ENCODE peak calls at places on chromosomes 6 and 20, in ten cellular contexts. One of them, this sample, is unnamed.

GRCh38 chr20:51928931-51929330 is 126.6 kb upstream of the SALL4 start:
- DNase-seq in activated CD8-positive, alpha-beta T cell treated with anti-CD3 and anti-CD28 coated beads for 36 hours: no peak
- DNase-seq in CD4-positive, alpha-beta T cell: no peak
- DNase-seq in GM06990: no peak
- DNase-seq in progenitor cell of endocrine pancreas: no peak
- DNase-seq in neural progenitor cell: no peak
- DNase-seq in Calu3: no peak
- DNase-seq in left ventricle myocardium inferior: no peak
- DNase-seq in mucosa of descending colon: no peak
- DNase-seq in osteocyte: no peak
- DNase-seq in this sample: no peak

GRCh38 chr20:1434571-1435336 is 31.9 kb downstream of the NSFL1C start:
- DNase-seq in CD4-positive, alpha-beta T cell: peak
- DNase-seq in osteocyte: no peak
- DNase-seq in mucosa of descending colon: no peak
- DNase-seq in left ventricle myocardium inferior: no peak
- DNase-seq in progenitor cell of endocrine pancreas: no peak
- DNase-seq in activated CD8-positive, alpha-beta T cell treated with anti-CD3 and anti-CD28 coated beads for 36 hours: peak
- DNase-seq in Calu3: no peak
- DNase-seq in GM06990: peak
- DNase-seq in neural progenitor cell: no peak
- DNase-seq in this sample: peak

GRCh38 chr6:158799051-158799792 is 19.9 kb downstream of the EZR start:
- DNase-seq in neural progenitor cell: no peak
- DNase-seq in progenitor cell of endocrine pancreas: no peak
- DNase-seq in left ventricle myocardium inferior: no peak
- DNase-seq in mucosa of descending colon: no peak
- DNase-seq in Calu3: peak
- DNase-seq in GM06990: no peak
- DNase-seq in osteocyte: no peak
- DNase-seq in CD4-positive, alpha-beta T cell: no peak
- DNase-seq in activated CD8-positive, alpha-beta T cell treated with anti-CD3 and anti-CD28 coated beads for 36 hours: no peak
- DNase-seq in this sample: peak

GRCh38 chr6:13953061-13953705 is 28.4 kb downstream of the RNF182 start:
- DNase-seq in activated CD8-positive, alpha-beta T cell treated with anti-CD3 and anti-CD28 coated beads for 36 hours: no peak
- DNase-seq in mucosa of descending colon: no peak
- DNase-seq in GM06990: no peak
- DNase-seq in progenitor cell of endocrine pancreas: no peak
- DNase-seq in neural progenitor cell: no peak
- DNase-seq in Calu3: peak
- DNase-seq in CD4-positive, alpha-beta T cell: no peak
- DNase-seq in left ventricle myocardium inferior: no peak
- DNase-seq in osteocyte: no peak
- DNase-seq in this sample: no peak

GRCh38 chr20:21839982-21840381 is 134.5 kb downstream of the PAX1 start:
- DNase-seq in activated CD8-positive, alpha-beta T cell treated with anti-CD3 and anti-CD28 coated beads for 36 hours: no peak
- DNase-seq in mucosa of descending colon: no peak
- DNase-seq in Calu3: no peak
- DNase-seq in left ventricle myocardium inferior: no peak
- DNase-seq in osteocyte: no peak
- DNase-seq in progenitor cell of endocrine pancreas: no peak
- DNase-seq in neural progenitor cell: no peak
- DNase-seq in GM06990: no peak
- DNase-seq in CD4-positive, alpha-beta T cell: no peak
- DNase-seq in this sample: no peak

GRCh38 chr6:89260832-89261231 is 43.7 kb upstream of the GABRR1 start:
- DNase-seq in CD4-positive, alpha-beta T cell: no peak
- DNase-seq in activated CD8-positive, alpha-beta T cell treated with anti-CD3 and anti-CD28 coated beads for 36 hours: no peak
- DNase-seq in progenitor cell of endocrine pancreas: no peak
- DNase-seq in Calu3: no peak
- DNase-seq in GM06990: no peak
- DNase-seq in neural progenitor cell: no peak
- DNase-seq in left ventricle myocardium inferior: no peak
- DNase-seq in osteocyte: peak
- DNase-seq in mucosa of descending colon: no peak
- DNase-seq in this sample: peak

GRCh38 chr20:23363257-23363649 is 1.3 kb downstream of the GZF1 start:
- DNase-seq in osteocyte: no peak
- DNase-seq in Calu3: no peak
- DNase-seq in GM06990: no peak
- DNase-seq in activated CD8-positive, alpha-beta T cell treated with anti-CD3 and anti-CD28 coated beads for 36 hours: no peak
- DNase-seq in left ventricle myocardium inferior: peak
- DNase-seq in CD4-positive, alpha-beta T cell: no peak
- DNase-seq in mucosa of descending colon: no peak
- DNase-seq in progenitor cell of endocrine pancreas: no peak
- DNase-seq in neural progenitor cell: no peak
- DNase-seq in this sample: peak

GRCh38 chr6:160782228-160782627 is 80.2 kb downstream of the PLG start:
- DNase-seq in GM06990: no peak
- DNase-seq in neural progenitor cell: no peak
- DNase-seq in Calu3: no peak
- DNase-seq in CD4-positive, alpha-beta T cell: no peak
- DNase-seq in mucosa of descending colon: no peak
- DNase-seq in osteocyte: no peak
- DNase-seq in activated CD8-positive, alpha-beta T cell treated with anti-CD3 and anti-CD28 coated beads for 36 hours: no peak
- DNase-seq in progenitor cell of endocrine pancreas: no peak
- DNase-seq in left ventricle myocardium inferior: no peak
- DNase-seq in this sample: no peak

GRCh38 chr6:154526997-154527396 is 16.5 kb upstream of the CNKSR3 start:
- DNase-seq in osteocyte: no peak
- DNase-seq in left ventricle myocardium inferior: no peak
- DNase-seq in mucosa of descending colon: no peak
- DNase-seq in GM06990: no peak
- DNase-seq in progenitor cell of endocrine pancreas: no peak
- DNase-seq in neural progenitor cell: no peak
- DNase-seq in Calu3: no peak
- DNase-seq in activated CD8-positive, alpha-beta T cell treated with anti-CD3 and anti-CD28 coated beads for 36 hours: no peak
- DNase-seq in CD4-positive, alpha-beta T cell: no peak
- DNase-seq in this sample: no peak

GRCh38 chr6:8679823-8680222 is 244.5 kb upstream of the SLC35B3 start:
- DNase-seq in CD4-positive, alpha-beta T cell: no peak
- DNase-seq in neural progenitor cell: no peak
- DNase-seq in progenitor cell of endocrine pancreas: no peak
- DNase-seq in osteocyte: no peak
- DNase-seq in activated CD8-positive, alpha-beta T cell treated with anti-CD3 and anti-CD28 coated beads for 36 hours: no peak
- DNase-seq in left ventricle myocardium inferior: no peak
- DNase-seq in Calu3: no peak
- DNase-seq in mucosa of descending colon: no peak
- DNase-seq in GM06990: no peak
- DNase-seq in this sample: no peak

GRCh38 chr6:52328303-52328662 is 33.7 kb upstream of the PAQR8 start:
- DNase-seq in neural progenitor cell: no peak
- DNase-seq in GM06990: no peak
- DNase-seq in Calu3: peak
- DNase-seq in osteocyte: no peak
- DNase-seq in activated CD8-positive, alpha-beta T cell treated with anti-CD3 and anti-CD28 coated beads for 36 hours: no peak
- DNase-seq in progenitor cell of endocrine pancreas: no peak
- DNase-seq in mucosa of descending colon: no peak
- DNase-seq in left ventricle myocardium inferior: no peak
- DNase-seq in CD4-positive, alpha-beta T cell: no peak
- DNase-seq in this sample: no peak

GRCh38 chr20:10342152-10342551 is 91.9 kb downstream of the MKKS start:
- DNase-seq in mucosa of descending colon: no peak
- DNase-seq in neural progenitor cell: no peak
- DNase-seq in CD4-positive, alpha-beta T cell: no peak
- DNase-seq in GM06990: no peak
- DNase-seq in progenitor cell of endocrine pancreas: no peak
- DNase-seq in osteocyte: no peak
- DNase-seq in Calu3: no peak
- DNase-seq in activated CD8-positive, alpha-beta T cell treated with anti-CD3 and anti-CD28 coated beads for 36 hours: no peak
- DNase-seq in left ventricle myocardium inferior: no peak
- DNase-seq in this sample: no peak

GRCh38 chr20:31857861-31858835 is 12.2 kb downstream of the DUSP15 start:
- DNase-seq in mucosa of descending colon: no peak
- DNase-seq in neural progenitor cell: no peak
- DNase-seq in GM06990: peak
- DNase-seq in osteocyte: no peak
- DNase-seq in activated CD8-positive, alpha-beta T cell treated with anti-CD3 and anti-CD28 coated beads for 36 hours: peak
- DNase-seq in progenitor cell of endocrine pancreas: no peak
- DNase-seq in CD4-positive, alpha-beta T cell: no peak
- DNase-seq in left ventricle myocardium inferior: no peak
- DNase-seq in Calu3: no peak
- DNase-seq in this sample: peak

GRCh38 chr6:163466839-163467390 is 52.4 kb downstream of the QKI start:
- DNase-seq in mucosa of descending colon: no peak
- DNase-seq in activated CD8-positive, alpha-beta T cell treated with anti-CD3 and anti-CD28 coated beads for 36 hours: peak
- DNase-seq in progenitor cell of endocrine pancreas: no peak
- DNase-seq in osteocyte: no peak
- DNase-seq in left ventricle myocardium inferior: no peak
- DNase-seq in neural progenitor cell: no peak
- DNase-seq in CD4-positive, alpha-beta T cell: no peak
- DNase-seq in Calu3: no peak
- DNase-seq in GM06990: no peak
- DNase-seq in this sample: no peak

GRCh38 chr20:20593447-20594170 is 118.8 kb downstream of the RALGAPA2 start:
- DNase-seq in Calu3: no peak
- DNase-seq in GM06990: peak
- DNase-seq in neural progenitor cell: peak
- DNase-seq in CD4-positive, alpha-beta T cell: no peak
- DNase-seq in osteocyte: no peak
- DNase-seq in progenitor cell of endocrine pancreas: no peak
- DNase-seq in mucosa of descending colon: no peak
- DNase-seq in left ventricle myocardium inferior: no peak
- DNase-seq in activated CD8-positive, alpha-beta T cell treated with anti-CD3 and anti-CD28 coated beads for 36 hours: peak
- DNase-seq in this sample: peak

GRCh38 chr20:30486103-30486478 is 771.4 kb upstream of the DEFB115 start:
- DNase-seq in neural progenitor cell: no peak
- DNase-seq in mucosa of descending colon: no peak
- DNase-seq in left ventricle myocardium inferior: no peak
- DNase-seq in Calu3: no peak
- DNase-seq in progenitor cell of endocrine pancreas: no peak
- DNase-seq in osteocyte: no peak
- DNase-seq in CD4-positive, alpha-beta T cell: no peak
- DNase-seq in GM06990: no peak
- DNase-seq in activated CD8-positive, alpha-beta T cell treated with anti-CD3 and anti-CD28 coated beads for 36 hours: no peak
- DNase-seq in this sample: no peak

GRCh38 chr6:35727935-35728662 is 8.7 kb upstream of the ARMC12 start:
- DNase-seq in progenitor cell of endocrine pancreas: peak
- DNase-seq in activated CD8-positive, alpha-beta T cell treated with anti-CD3 and anti-CD28 coated beads for 36 hours: peak
- DNase-seq in neural progenitor cell: peak
- DNase-seq in left ventricle myocardium inferior: peak
- DNase-seq in Calu3: peak
- DNase-seq in osteocyte: peak
- DNase-seq in GM06990: peak
- DNase-seq in mucosa of descending colon: peak
- DNase-seq in CD4-positive, alpha-beta T cell: peak
- DNase-seq in this sample: peak
- TF ChIP-seq CTCF in progenitor cell of endocrine pancreas: no peak
- TF ChIP-seq CTCF in activated CD8-positive, alpha-beta T cell treated with anti-CD3 and anti-CD28 coated beads for 36 hours: no peak
- TF ChIP-seq CTCF in neural progenitor cell: no peak
- TF ChIP-seq CTCF in left ventricle myocardium inferior: no peak
- TF ChIP-seq CTCF in Calu3: no peak
- TF ChIP-seq CTCF in osteocyte: no peak
- TF ChIP-seq CTCF in GM06990: no peak
- TF ChIP-seq CTCF in mucosa of descending colon: no peak
- TF ChIP-seq CTCF in CD4-positive, alpha-beta T cell: no peak
- TF ChIP-seq CTCF in this sample: no peak

GRCh38 chr6:30678964-30679726 is 6.3 kb upstream of the DHX16 start:
- DNase-seq in progenitor cell of endocrine pancreas: peak
- DNase-seq in left ventricle myocardium inferior: peak
- DNase-seq in GM06990: peak
- DNase-seq in CD4-positive, alpha-beta T cell: peak
- DNase-seq in mucosa of descending colon: peak
- DNase-seq in Calu3: peak
- DNase-seq in osteocyte: peak
- DNase-seq in neural progenitor cell: peak
- DNase-seq in activated CD8-positive, alpha-beta T cell treated with anti-CD3 and anti-CD28 coated beads for 36 hours: peak
- DNase-seq in this sample: peak
- TF ChIP-seq CTCF in progenitor cell of endocrine pancreas: peak
- TF ChIP-seq CTCF in left ventricle myocardium inferior: peak
- TF ChIP-seq CTCF in GM06990: peak
- TF ChIP-seq CTCF in CD4-positive, alpha-beta T cell: peak
- TF ChIP-seq CTCF in mucosa of descending colon: peak
- TF ChIP-seq CTCF in Calu3: peak
- TF ChIP-seq CTCF in osteocyte: peak
- TF ChIP-seq CTCF in neural progenitor cell: peak
- TF ChIP-seq CTCF in activated CD8-positive, alpha-beta T cell treated with anti-CD3 and anti-CD28 coated beads for 36 hours: peak
- TF ChIP-seq CTCF in this sample: peak

DNA sequence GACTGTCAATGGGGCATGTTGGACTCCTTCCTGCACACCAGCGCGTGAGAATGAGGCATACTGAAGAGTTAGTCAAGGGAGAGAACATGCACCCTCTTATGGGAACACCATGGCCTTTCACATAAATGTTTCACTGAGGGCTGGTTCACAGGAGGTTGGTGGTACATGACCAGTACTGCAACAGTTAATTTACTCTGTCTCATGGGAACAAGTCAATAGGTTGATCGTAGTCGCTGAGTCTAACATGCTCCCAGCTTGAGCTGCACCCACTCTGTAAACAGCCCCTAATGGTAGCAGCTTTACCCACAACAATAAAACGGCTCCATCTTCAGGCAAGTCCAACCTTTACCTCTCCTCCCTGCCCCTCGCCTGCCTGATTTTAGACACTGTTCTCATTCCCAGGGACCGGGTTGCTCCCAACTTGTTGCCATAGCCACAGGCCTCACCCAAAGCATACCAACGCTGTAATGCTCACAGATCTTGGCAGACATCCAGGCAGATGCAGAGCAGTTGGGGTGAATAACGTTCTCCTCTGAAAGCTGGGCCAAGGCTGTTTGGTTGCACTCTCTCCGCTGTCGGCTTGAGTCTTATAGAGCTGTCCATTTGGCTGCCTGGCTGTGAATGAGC is 111.3 kb downstream of the LY86 start:
- DNase-seq in left ventricle myocardium inferior: peak
- DNase-seq in osteocyte: peak
- DNase-seq in mucosa of descending colon: peak
- DNase-seq in activated CD8-positive, alpha-beta T cell treated with anti-CD3 and anti-CD28 coated beads for 36 hours: no peak
- DNase-seq in CD4-positive, alpha-beta T cell: no peak
- DNase-seq in neural progenitor cell: peak
- DNase-seq in GM06990: no peak
- DNase-seq in progenitor cell of endocrine pancreas: no peak
- DNase-seq in Calu3: peak
- DNase-seq in this sample: no peak
- TF ChIP-seq CTCF in left ventricle myocardium inferior: no peak
- TF ChIP-seq CTCF in osteocyte: no peak
- TF ChIP-seq CTCF in mucosa of descending colon: no peak
- TF ChIP-seq CTCF in activated CD8-positive, alpha-beta T cell treated with anti-CD3 and anti-CD28 coated beads for 36 hours: no peak
- TF ChIP-seq CTCF in CD4-positive, alpha-beta T cell: no peak
- TF ChIP-seq CTCF in neural progenitor cell: no peak
- TF ChIP-seq CTCF in GM06990: no peak
- TF ChIP-seq CTCF in progenitor cell of endocrine pancreas: peak
- TF ChIP-seq CTCF in Calu3: no peak
- TF ChIP-seq CTCF in this sample: no peak

DNA sequence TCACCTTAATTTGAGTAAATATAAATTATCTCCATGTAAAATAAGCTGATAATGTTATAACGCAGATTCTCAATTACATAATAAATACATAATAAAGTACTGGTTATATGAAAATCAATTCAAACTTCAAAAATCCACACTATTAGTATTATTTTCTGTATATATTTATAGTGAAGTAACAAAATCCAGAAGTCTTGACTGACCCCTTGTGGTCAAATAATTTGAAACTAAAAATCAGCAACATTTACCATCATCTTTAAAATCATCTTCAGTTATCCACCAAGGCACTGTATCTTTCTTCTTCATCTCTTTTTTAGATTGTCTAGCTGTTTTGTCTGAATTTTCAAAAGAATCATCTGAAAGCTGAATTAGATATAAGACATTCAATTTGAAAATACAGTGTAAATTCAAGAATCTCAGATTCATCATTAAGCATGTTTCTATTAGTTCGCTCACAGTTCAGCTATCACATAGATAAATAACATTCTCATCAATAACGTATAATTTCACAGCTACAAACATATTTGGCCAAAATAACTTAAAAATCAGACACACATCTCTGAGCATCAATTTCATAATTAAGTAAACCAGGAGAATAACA is 6.5 kb downstream of the CEP162 start:
- DNase-seq in CD4-positive, alpha-beta T cell: no peak
- DNase-seq in neural progenitor cell: peak
- DNase-seq in progenitor cell of endocrine pancreas: no peak
- DNase-seq in left ventricle myocardium inferior: no peak
- DNase-seq in Calu3: no peak
- DNase-seq in activated CD8-positive, alpha-beta T cell treated with anti-CD3 and anti-CD28 coated beads for 36 hours: no peak
- DNase-seq in GM06990: no peak
- DNase-seq in mucosa of descending colon: no peak
- DNase-seq in osteocyte: no peak
- DNase-seq in this sample: peak
- TF ChIP-seq CTCF in CD4-positive, alpha-beta T cell: peak
- TF ChIP-seq CTCF in neural progenitor cell: peak
- TF ChIP-seq CTCF in progenitor cell of endocrine pancreas: peak
- TF ChIP-seq CTCF in left ventricle myocardium inferior: peak
- TF ChIP-seq CTCF in Calu3: peak
- TF ChIP-seq CTCF in activated CD8-positive, alpha-beta T cell treated with anti-CD3 and anti-CD28 coated beads for 36 hours: peak
- TF ChIP-seq CTCF in GM06990: peak
- TF ChIP-seq CTCF in mucosa of descending colon: no peak
- TF ChIP-seq CTCF in osteocyte: peak
- TF ChIP-seq CTCF in this sample: peak